ENCODE peak calls at places on chromosome 14, in eight cellular contexts. One of them, this sample, is unnamed.

GRCh38 chr14:75981426-75981825 is 369 bp downstream of the TGFB3 start:
- DNase-seq in GM23338: peak; percentile 61
- DNase-seq in endothelial cell of umbilical vein: peak; percentile 49
- DNase-seq in K562: peak; percentile 13
- DNase-seq in HepG2: peak; percentile 18
- DNase-seq in HCT116: no peak
- DNase-seq in GM12878: peak; percentile 60
- DNase-seq in H1: peak; percentile 54
- DNase-seq in this sample: no peak

GRCh38 chr14:103830511-103831270 is 16.7 kb downstream of the PPP1R13B start:
- DNase-seq in GM23338: no peak
- DNase-seq in endothelial cell of umbilical vein: no peak
- DNase-seq in K562: no peak
- DNase-seq in HepG2: no peak
- DNase-seq in HCT116: no peak
- DNase-seq in GM12878: no peak
- DNase-seq in H1: no peak
- DNase-seq in this sample: no peak

GRCh38 chr14:37709419-37710195 is 114.2 kb downstream of the TTC6 start:
- DNase-seq in GM23338: peak; percentile 28
- DNase-seq in endothelial cell of umbilical vein: peak; percentile 16
- DNase-seq in K562: no peak
- DNase-seq in HepG2: peak; percentile 70
- DNase-seq in HCT116: peak; percentile 16
- DNase-seq in GM12878: no peak
- DNase-seq in H1: no peak
- DNase-seq in this sample: no peak

GRCh38 chr14:54549862-54550261 is 17.1 kb upstream of the SAMD4A start:
- DNase-seq in GM23338: peak; percentile 39
- DNase-seq in endothelial cell of umbilical vein: no peak
- DNase-seq in K562: no peak
- DNase-seq in HepG2: no peak
- DNase-seq in HCT116: no peak
- DNase-seq in GM12878: no peak
- DNase-seq in H1: no peak
- DNase-seq in this sample: no peak

GRCh38 chr14:35740215-35740614 is 68.9 kb downstream of the RALGAPA1 start:
- DNase-seq in GM23338: no peak
- DNase-seq in endothelial cell of umbilical vein: no peak
- DNase-seq in K562: no peak
- DNase-seq in HepG2: no peak
- DNase-seq in HCT116: no peak
- DNase-seq in GM12878: no peak
- DNase-seq in H1: no peak
- DNase-seq in this sample: no peak

GRCh38 chr14:94717808-94718207 is 52.1 kb downstream of the GSC start:
- DNase-seq in GM23338: no peak
- DNase-seq in endothelial cell of umbilical vein: no peak
- DNase-seq in K562: no peak
- DNase-seq in HepG2: no peak
- DNase-seq in HCT116: no peak
- DNase-seq in GM12878: no peak
- DNase-seq in H1: no peak
- DNase-seq in this sample: no peak

GRCh38 chr14:55688566-55688965 is 108.6 kb downstream of the KTN1 start:
- DNase-seq in GM23338: no peak
- DNase-seq in endothelial cell of umbilical vein: no peak
- DNase-seq in K562: no peak
- DNase-seq in HepG2: no peak
- DNase-seq in HCT116: no peak
- DNase-seq in GM12878: no peak
- DNase-seq in H1: no peak
- DNase-seq in this sample: no peak

GRCh38 chr14:91911474-91912032 is 35.9 kb downstream of the FBLN5 start:
- DNase-seq in GM23338: peak; percentile 88
- DNase-seq in endothelial cell of umbilical vein: peak; percentile 49
- DNase-seq in K562: peak; percentile 10
- DNase-seq in HepG2: peak; percentile 47
- DNase-seq in HCT116: peak; percentile 40
- DNase-seq in GM12878: peak; percentile 13
- DNase-seq in H1: no peak
- DNase-seq in this sample: peak; percentile 14

GRCh38 chr14:29709490-29709889 is 218.2 kb downstream of the PRKD1 start:
- DNase-seq in GM23338: no peak
- DNase-seq in endothelial cell of umbilical vein: no peak
- DNase-seq in K562: no peak
- DNase-seq in HepG2: no peak
- DNase-seq in HCT116: no peak
- DNase-seq in GM12878: no peak
- DNase-seq in H1: no peak
- DNase-seq in this sample: no peak

GRCh38 chr14:23942587-23942986 is 11.0 kb upstream of the DHRS4 start:
- DNase-seq in GM23338: no peak
- DNase-seq in endothelial cell of umbilical vein: no peak
- DNase-seq in K562: no peak
- DNase-seq in HepG2: no peak
- DNase-seq in HCT116: no peak
- DNase-seq in GM12878: no peak
- DNase-seq in H1: no peak
- DNase-seq in this sample: no peak
- TF ChIP-seq POLR2AphosphoS5 in GM23338: no peak
- TF ChIP-seq POLR2AphosphoS5 in endothelial cell of umbilical vein: no peak
- TF ChIP-seq POLR2AphosphoS5 in K562: no peak
- TF ChIP-seq POLR2AphosphoS5 in HepG2: no peak
- TF ChIP-seq POLR2AphosphoS5 in HCT116: no peak
- TF ChIP-seq POLR2AphosphoS5 in GM12878: no peak
- TF ChIP-seq POLR2AphosphoS5 in H1: no peak
- TF ChIP-seq POLR2AphosphoS5 in this sample: no peak

GRCh38 chr14:104844306-104845032 is 20.6 kb upstream of the CEP170B start:
- DNase-seq in GM23338: peak; percentile 55
- DNase-seq in endothelial cell of umbilical vein: no peak
- DNase-seq in K562: no peak
- DNase-seq in HepG2: no peak
- DNase-seq in HCT116: no peak
- DNase-seq in GM12878: no peak
- DNase-seq in H1: peak; percentile 78
- DNase-seq in this sample: no peak

GRCh38 chr14:104845033-104845666 is 19.9 kb upstream of the CEP170B start:
- DNase-seq in GM23338: no peak
- DNase-seq in endothelial cell of umbilical vein: no peak
- DNase-seq in K562: no peak
- DNase-seq in HepG2: no peak
- DNase-seq in HCT116: no peak
- DNase-seq in GM12878: no peak
- DNase-seq in H1: no peak
- DNase-seq in this sample: no peak

GRCh38 chr14:104841730-104842129 is 23.3 kb upstream of the CEP170B start:
- DNase-seq in GM23338: no peak
- DNase-seq in endothelial cell of umbilical vein: no peak
- DNase-seq in K562: no peak
- DNase-seq in HepG2: no peak
- DNase-seq in HCT116: no peak
- DNase-seq in GM12878: no peak
- DNase-seq in H1: no peak
- DNase-seq in this sample: no peak

GRCh38 chr14:104843006-104843405 is 22.1 kb upstream of the CEP170B start:
- DNase-seq in GM23338: no peak
- DNase-seq in endothelial cell of umbilical vein: no peak
- DNase-seq in K562: no peak
- DNase-seq in HepG2: no peak
- DNase-seq in HCT116: no peak
- DNase-seq in GM12878: no peak
- DNase-seq in H1: no peak
- DNase-seq in this sample: no peak

DNA sequence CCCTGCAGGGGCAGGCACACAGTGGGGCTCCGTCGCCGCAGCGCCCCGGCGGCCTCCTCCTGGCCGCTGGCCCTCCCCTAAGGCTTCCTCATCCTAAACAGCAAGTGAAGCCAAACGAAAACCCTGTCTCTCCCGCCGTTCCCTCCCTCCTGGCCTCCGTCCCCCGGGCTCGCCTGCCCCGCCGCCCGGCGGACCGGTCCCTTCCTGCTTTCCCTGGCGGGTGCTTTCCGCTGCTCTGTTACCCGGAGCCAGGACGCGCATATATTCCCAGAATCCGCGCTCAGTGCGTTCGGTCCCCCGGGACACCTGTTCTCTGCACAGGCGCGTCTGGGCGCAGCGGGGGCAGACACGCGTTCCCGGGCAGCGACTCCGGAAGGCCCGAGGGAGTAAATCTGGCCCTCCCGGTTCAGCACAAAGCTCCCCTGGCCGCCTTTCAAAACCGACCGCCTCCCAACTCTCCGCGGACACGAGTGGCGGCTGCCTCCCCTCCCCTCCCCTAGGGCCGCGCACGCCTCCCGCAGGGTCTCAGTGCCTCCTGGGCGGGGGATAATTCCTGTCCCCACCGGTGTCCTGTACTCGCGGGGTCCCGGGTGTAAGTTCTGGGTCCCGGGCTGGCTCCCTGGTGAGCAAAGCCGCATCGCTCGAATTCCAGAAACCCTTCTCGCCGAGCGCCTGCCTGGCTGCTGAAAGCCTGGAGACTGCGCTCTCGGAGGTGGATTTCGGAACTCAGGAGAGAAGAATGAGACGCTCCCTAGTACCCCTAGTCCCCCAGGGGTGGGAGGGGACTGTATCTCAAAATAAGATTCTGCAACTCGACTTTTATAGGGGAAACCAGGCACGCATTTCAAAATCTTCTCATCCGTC is 21.4 kb upstream of the CEP170B start:
- DNase-seq in GM23338: peak; percentile 94
- DNase-seq in endothelial cell of umbilical vein: no peak
- DNase-seq in K562: no peak
- DNase-seq in HepG2: no peak
- DNase-seq in HCT116: no peak
- DNase-seq in GM12878: no peak
- DNase-seq in H1: peak; percentile 72
- DNase-seq in this sample: no peak
- TF ChIP-seq EZH2 in GM23338: no peak
- TF ChIP-seq EZH2 in endothelial cell of umbilical vein: peak; percentile 96
- TF ChIP-seq EZH2 in K562: no peak
- TF ChIP-seq EZH2 in HepG2: no peak
- TF ChIP-seq EZH2 in HCT116: no peak
- TF ChIP-seq EZH2 in GM12878: no peak
- TF ChIP-seq EZH2 in H1: no peak
- TF ChIP-seq EZH2 in this sample: no peak

DNA sequence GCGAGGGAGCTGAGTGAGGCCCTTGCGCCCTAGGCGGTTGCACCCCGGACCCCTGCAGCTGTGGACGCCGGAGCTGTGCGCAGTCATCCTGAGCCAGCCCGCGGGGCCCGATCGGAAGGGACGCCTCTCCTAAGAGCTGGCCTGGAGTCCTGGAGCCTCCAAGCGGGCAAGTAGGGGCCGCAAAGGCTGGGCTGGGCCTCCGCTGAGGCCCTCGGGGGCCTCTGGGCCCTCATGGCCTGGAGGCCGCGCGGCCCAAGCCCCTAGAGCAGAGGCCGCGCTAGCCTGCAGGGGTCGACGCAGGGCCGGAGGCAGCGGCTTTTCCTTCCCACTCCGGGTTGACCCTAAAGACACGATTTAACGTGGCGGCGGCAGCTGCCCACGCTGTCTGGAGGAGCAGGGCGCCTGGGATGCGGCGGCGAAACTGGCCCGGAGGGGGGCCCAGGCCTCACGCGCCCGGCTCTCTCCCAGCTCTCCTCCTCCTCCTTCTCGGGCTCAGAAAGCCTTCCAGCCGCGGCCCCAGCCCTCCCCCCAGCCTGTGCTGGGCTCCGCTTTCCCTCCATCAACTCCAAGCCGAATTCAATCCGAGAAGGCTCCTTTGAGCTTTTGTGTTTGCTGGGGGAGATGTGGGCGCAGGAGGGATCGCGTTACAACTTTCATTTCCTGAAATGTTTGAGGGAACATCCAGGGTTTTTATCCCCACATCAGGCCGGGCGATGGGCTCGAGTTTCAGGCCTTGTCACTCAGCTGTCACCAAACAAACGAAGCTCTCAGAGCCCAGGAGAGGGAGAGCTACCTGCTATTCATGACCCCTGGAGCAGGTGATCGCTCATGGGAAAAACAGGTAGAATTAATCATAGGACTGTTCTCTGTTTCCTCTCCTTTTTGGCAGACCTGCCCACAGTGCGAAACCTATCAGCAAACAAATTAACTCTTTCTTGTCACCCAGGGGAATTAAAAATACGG is 11.5 kb downstream of the SIX1 start:
- DNase-seq in GM23338: peak; percentile 82
- DNase-seq in endothelial cell of umbilical vein: no peak
- DNase-seq in K562: no peak
- DNase-seq in HepG2: no peak
- DNase-seq in HCT116: no peak
- DNase-seq in GM12878: no peak
- DNase-seq in H1: peak; percentile 82
- DNase-seq in this sample: no peak
- TF ChIP-seq POLR2AphosphoS5 in GM23338: no peak
- TF ChIP-seq POLR2AphosphoS5 in endothelial cell of umbilical vein: no peak
- TF ChIP-seq POLR2AphosphoS5 in K562: no peak
- TF ChIP-seq POLR2AphosphoS5 in HepG2: no peak
- TF ChIP-seq POLR2AphosphoS5 in HCT116: no peak
- TF ChIP-seq POLR2AphosphoS5 in GM12878: no peak
- TF ChIP-seq POLR2AphosphoS5 in H1: no peak
- TF ChIP-seq POLR2AphosphoS5 in this sample: no peak

DNA sequence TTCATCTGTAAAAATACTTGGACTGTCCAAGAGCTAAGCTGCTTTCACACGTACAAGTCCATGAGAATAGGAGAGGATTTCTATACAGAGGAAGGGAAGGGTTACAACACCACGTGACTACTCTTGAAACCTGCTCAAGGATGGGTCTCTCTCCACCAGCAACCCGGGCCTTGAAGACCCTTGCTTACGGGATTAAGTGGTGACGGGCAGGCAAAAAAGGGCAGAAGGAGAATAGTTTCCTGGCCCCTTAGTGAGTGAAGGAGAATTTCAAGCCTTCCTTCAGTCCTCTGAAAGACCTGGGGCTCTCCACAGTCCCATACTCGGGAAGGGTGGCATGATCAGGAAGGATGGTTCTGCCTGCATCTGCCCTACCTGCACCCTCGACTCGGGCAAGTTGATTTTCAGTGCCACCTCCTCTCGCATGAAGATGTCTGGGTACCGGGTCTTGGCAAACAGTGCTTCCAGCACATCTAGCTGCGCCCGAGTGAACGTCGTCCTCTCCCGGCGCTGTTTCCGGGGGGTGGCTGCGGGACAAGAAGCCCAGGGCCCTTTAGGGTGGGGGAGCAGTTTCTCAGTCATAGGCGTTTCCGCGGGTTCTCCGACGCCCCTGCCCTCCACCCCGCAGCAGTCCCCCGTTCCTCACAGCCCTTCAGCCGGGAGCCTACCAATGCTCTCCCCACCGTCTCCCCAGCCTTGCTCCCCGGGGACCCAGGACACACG is 6.3 kb downstream of the OTX2 start:
- DNase-seq in GM23338: peak; percentile 44
- DNase-seq in endothelial cell of umbilical vein: no peak
- DNase-seq in K562: no peak
- DNase-seq in HepG2: no peak
- DNase-seq in HCT116: no peak
- DNase-seq in GM12878: no peak
- DNase-seq in H1: peak; percentile 53
- DNase-seq in this sample: no peak
- TF ChIP-seq EZH2 in GM23338: no peak
- TF ChIP-seq EZH2 in endothelial cell of umbilical vein: no peak
- TF ChIP-seq EZH2 in K562: no peak
- TF ChIP-seq EZH2 in HepG2: no peak
- TF ChIP-seq EZH2 in HCT116: no peak
- TF ChIP-seq EZH2 in GM12878: no peak
- TF ChIP-seq EZH2 in H1: no peak
- TF ChIP-seq EZH2 in this sample: no peak